ENCODE peak calls at places on chromosomes 13 and 19, in five cellular contexts. One of them, this sample, is unnamed.

GRCh38 chr13:27035892-27036235 is 135.7 kb downstream of the USP12 start:
- DNase-seq in breast epithelium: no peak
- DNase-seq in spleen: no peak
- DNase-seq in transverse colon: no peak
- DNase-seq in SK-N-SH: no peak
- DNase-seq in this sample: no peak

GRCh38 chr19:48419158-48419920 is 25.9 kb downstream of the GRIN2D start:
- DNase-seq in spleen: peak
- DNase-seq in transverse colon: peak
- DNase-seq in SK-N-SH: peak
- DNase-seq in breast epithelium: no peak
- DNase-seq in this sample: peak

GRCh38 chr13:79604752-79605151 is 123.8 kb downstream of the NDFIP2 start:
- DNase-seq in spleen: no peak
- DNase-seq in transverse colon: no peak
- DNase-seq in breast epithelium: no peak
- DNase-seq in SK-N-SH: no peak
- DNase-seq in this sample: no peak

GRCh38 chr19:3698386-3698950 is 1.8 kb downstream of the PIP5K1C start:
- DNase-seq in transverse colon: no peak
- DNase-seq in spleen: no peak
- DNase-seq in breast epithelium: no peak
- DNase-seq in SK-N-SH: peak
- DNase-seq in this sample: no peak

GRCh38 chr13:56906909-56907308 is 233.8 kb upstream of the PRR20A start:
- DNase-seq in breast epithelium: no peak
- DNase-seq in transverse colon: no peak
- DNase-seq in spleen: no peak
- DNase-seq in SK-N-SH: no peak
- DNase-seq in this sample: no peak

GRCh38 chr13:98778749-98779148 is 26.3 kb upstream of the SLC15A1 start:
- DNase-seq in breast epithelium: no peak
- DNase-seq in spleen: no peak
- DNase-seq in SK-N-SH: no peak
- DNase-seq in transverse colon: no peak
- DNase-seq in this sample: no peak

GRCh38 chr19:1076046-1076386 is 9.0 kb downstream of the ARHGAP45 start:
- DNase-seq in breast epithelium: no peak
- DNase-seq in transverse colon: no peak
- DNase-seq in SK-N-SH: no peak
- DNase-seq in spleen: no peak
- DNase-seq in this sample: no peak

GRCh38 chr13:66994097-66994496 is 236.0 kb downstream of the PCDH9 start:
- DNase-seq in transverse colon: peak
- DNase-seq in SK-N-SH: peak
- DNase-seq in spleen: peak
- DNase-seq in breast epithelium: peak
- DNase-seq in this sample: peak

GRCh38 chr19:55165952-55166529 is 372 bp downstream of the DNAAF3 start:
- DNase-seq in breast epithelium: peak
- DNase-seq in spleen: peak
- DNase-seq in transverse colon: peak
- DNase-seq in SK-N-SH: peak
- DNase-seq in this sample: peak

GRCh38 chr19:52171321-52172169 is at the start of gene ZNF836:
- DNase-seq in spleen: peak
- DNase-seq in breast epithelium: peak
- DNase-seq in transverse colon: peak
- DNase-seq in SK-N-SH: peak
- DNase-seq in this sample: peak

GRCh38 chr13:52034616-52035226 is 10.2 kb downstream of the UTP14C start:
- DNase-seq in spleen: no peak
- DNase-seq in SK-N-SH: no peak
- DNase-seq in transverse colon: no peak
- DNase-seq in breast epithelium: no peak
- DNase-seq in this sample: no peak

GRCh38 chr13:93751117-93751516 is 524.5 kb downstream of the GPC6 start:
- DNase-seq in spleen: no peak
- DNase-seq in breast epithelium: no peak
- DNase-seq in transverse colon: no peak
- DNase-seq in SK-N-SH: no peak
- DNase-seq in this sample: no peak

GRCh38 chr13:35741657-35742056 is 265.2 kb upstream of the MAB21L1 start:
- DNase-seq in breast epithelium: no peak
- DNase-seq in spleen: no peak
- DNase-seq in transverse colon: no peak
- DNase-seq in SK-N-SH: no peak
- DNase-seq in this sample: no peak

GRCh38 chr13:28408235-28408848 is 86.6 kb downstream of the FLT1 start:
- DNase-seq in SK-N-SH: no peak
- DNase-seq in spleen: peak
- DNase-seq in breast epithelium: no peak
- DNase-seq in transverse colon: no peak
- DNase-seq in this sample: no peak

GRCh38 chr19:43634516-43634876 is 5.2 kb downstream of the CADM4 start:
- DNase-seq in breast epithelium: peak
- DNase-seq in SK-N-SH: no peak
- DNase-seq in transverse colon: no peak
- DNase-seq in spleen: no peak
- DNase-seq in this sample: no peak

DNA sequence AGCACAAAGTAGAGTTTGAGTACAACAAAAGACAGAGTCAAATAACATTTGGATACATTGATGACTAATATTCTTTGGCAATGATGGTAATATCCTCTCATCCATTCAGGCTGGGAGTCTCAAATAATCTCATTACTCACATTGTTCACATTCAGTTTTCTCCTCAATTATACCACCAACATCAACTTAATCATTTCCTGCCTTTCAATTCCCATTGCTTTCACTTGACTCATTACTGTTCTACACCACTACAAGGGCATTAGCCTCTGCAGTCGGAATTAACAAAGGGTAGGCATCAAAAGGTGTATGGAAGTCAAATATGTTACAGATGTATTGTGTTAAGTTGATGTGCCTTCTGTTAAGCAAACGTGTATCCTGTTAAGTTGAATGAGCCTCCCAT is 518.4 kb upstream of the SLITRK1 start:
- DNase-seq in transverse colon: no peak
- DNase-seq in SK-N-SH: no peak
- DNase-seq in spleen: no peak
- DNase-seq in breast epithelium: no peak
- DNase-seq in this sample: no peak
- H3K27ac ChIP-seq in transverse colon: no peak
- H3K27ac ChIP-seq in SK-N-SH: peak
- H3K27ac ChIP-seq in spleen: no peak
- H3K27ac ChIP-seq in breast epithelium: no peak
- H3K27ac ChIP-seq in this sample: no peak

GRCh38 chr13:47796816-47797215 is 204.3 kb downstream of the SUCLA2 start:
- DNase-seq in spleen: no peak
- DNase-seq in breast epithelium: no peak
- DNase-seq in SK-N-SH: no peak
- DNase-seq in transverse colon: no peak
- DNase-seq in this sample: no peak

GRCh38 chr13:47798906-47799305 is 202.2 kb downstream of the SUCLA2 start:
- DNase-seq in SK-N-SH: no peak
- DNase-seq in breast epithelium: no peak
- DNase-seq in spleen: no peak
- DNase-seq in transverse colon: no peak
- DNase-seq in this sample: no peak

GRCh38 chr13:47798194-47798593 is 202.9 kb downstream of the SUCLA2 start:
- DNase-seq in breast epithelium: no peak
- DNase-seq in transverse colon: no peak
- DNase-seq in SK-N-SH: no peak
- DNase-seq in spleen: no peak
- DNase-seq in this sample: no peak

GRCh38 chr13:47790755-47791154 is 210.3 kb downstream of the SUCLA2 start:
- DNase-seq in transverse colon: no peak
- DNase-seq in SK-N-SH: no peak
- DNase-seq in breast epithelium: no peak
- DNase-seq in spleen: no peak
- DNase-seq in this sample: no peak

DNA sequence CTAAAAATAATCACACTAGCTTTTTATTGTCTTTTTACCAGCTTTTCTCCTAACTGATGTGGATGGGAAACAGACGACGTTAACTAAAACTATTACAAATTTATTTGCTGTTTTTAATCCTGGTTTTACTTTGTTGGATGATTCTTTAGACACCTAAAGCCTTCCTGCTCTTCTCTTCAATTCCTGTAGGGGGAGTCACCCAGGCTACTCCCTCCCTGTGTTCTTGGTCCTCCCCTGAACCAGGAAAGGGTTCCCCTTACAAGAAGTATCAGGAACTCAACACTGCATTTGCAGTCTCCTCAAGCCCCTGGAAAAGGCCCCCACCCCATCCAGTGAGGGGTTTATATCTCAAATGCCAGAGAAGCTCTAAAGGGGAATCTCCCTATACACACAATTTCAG is 206.1 kb downstream of the SUCLA2 start:
- DNase-seq in spleen: no peak
- DNase-seq in SK-N-SH: peak
- DNase-seq in breast epithelium: no peak
- DNase-seq in transverse colon: no peak
- DNase-seq in this sample: no peak
- TF ChIP-seq POLR2AphosphoS5 in spleen: no peak
- TF ChIP-seq POLR2AphosphoS5 in SK-N-SH: no peak
- TF ChIP-seq POLR2AphosphoS5 in breast epithelium: no peak
- TF ChIP-seq POLR2AphosphoS5 in transverse colon: no peak
- TF ChIP-seq POLR2AphosphoS5 in this sample: no peak

GRCh38 chr13:110348751-110349150 is 41.7 kb downstream of the COL4A2 start:
- DNase-seq in transverse colon: no peak
- DNase-seq in breast epithelium: no peak
- DNase-seq in spleen: no peak
- DNase-seq in SK-N-SH: no peak
- DNase-seq in this sample: no peak
- H3K27ac ChIP-seq in transverse colon: peak
- H3K27ac ChIP-seq in breast epithelium: peak
- H3K27ac ChIP-seq in spleen: no peak
- H3K27ac ChIP-seq in SK-N-SH: peak
- H3K27ac ChIP-seq in this sample: peak

DNA sequence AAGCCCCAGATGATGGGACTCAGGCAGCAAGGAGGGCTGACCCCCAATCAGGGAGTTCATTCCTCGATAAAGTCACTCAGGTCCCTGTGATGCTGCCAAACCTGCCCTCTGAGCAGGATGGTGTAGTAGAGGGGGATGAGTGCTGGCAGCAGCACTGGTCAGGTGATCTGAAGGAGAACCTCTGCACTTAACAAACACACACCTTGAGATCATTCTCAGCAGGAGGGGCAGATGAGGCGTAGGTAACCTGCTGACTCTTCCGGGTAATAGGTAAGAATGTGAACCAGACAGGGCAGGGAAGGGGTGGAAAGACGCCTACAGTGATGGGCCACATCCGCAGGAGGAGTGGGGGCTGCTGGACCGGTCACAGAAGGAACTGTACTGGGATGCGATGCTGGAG is 3.2 kb downstream of the ZNF446 start:
- DNase-seq in breast epithelium: no peak
- DNase-seq in SK-N-SH: no peak
- DNase-seq in spleen: no peak
- DNase-seq in transverse colon: no peak
- DNase-seq in this sample: no peak
- TF ChIP-seq POLR2AphosphoS5 in breast epithelium: no peak
- TF ChIP-seq POLR2AphosphoS5 in SK-N-SH: no peak
- TF ChIP-seq POLR2AphosphoS5 in spleen: no peak
- TF ChIP-seq POLR2AphosphoS5 in transverse colon: no peak
- TF ChIP-seq POLR2AphosphoS5 in this sample: no peak

This sample was measured in stomach.